ENCODE peak calls at places on chromosomes 5 and 9, in seven cellular contexts. T, V, F, R, Z, J and E are unnamed samples.

GRCh38 chr5:28648108-28648507 is 1609.7 kb upstream of the CDH9 start:
- DNase-seq in T (no peak), V (no peak), F (peak), R (peak), Z (no peak), J (peak), E (no peak)

GRCh38 chr9:73714294-73714693 is 562.6 kb downstream of the ANXA1 start:
- DNase-seq in T (no peak), V (no peak), F (no peak), R (peak), Z (no peak), J (no peak), E (no peak)

GRCh38 chr5:81962041-81962440 is 9.8 kb upstream of the ATG10 start:
- DNase-seq in T (no peak), V (no peak), F (no peak), R (no peak), Z (no peak), J (no peak), E (no peak)

GRCh38 chr9:119368179-119368578 is 1.1 kb downstream of the BRINP1 start:
- DNase-seq in T (no peak), V (no peak), F (no peak), R (no peak), Z (no peak), J (peak), E (no peak)

GRCh38 chr5:109453251-109453650 is 43.5 kb upstream of the PJA2 start:
- DNase-seq in T (no peak), V (no peak), F (no peak), R (no peak), Z (no peak), J (no peak), E (no peak)

GRCh38 chr5:173753307-173754168 is 134.6 kb upstream of the CPEB4 start:
- DNase-seq in T (peak), V (no peak), F (no peak), R (peak), Z (peak), J (peak), E (no peak)

GRCh38 chr5:55421074-55421529 is 113.3 kb downstream of the MTREX start:
- DNase-seq in T (no peak), V (no peak), F (no peak), R (peak), Z (no peak), J (no peak), E (no peak)

GRCh38 chr9:122095010-122095767 is 2.1 kb upstream of the TTLL11 start:
- DNase-seq in T (peak), V (no peak), F (peak), R (peak), Z (no peak), J (peak), E (peak)

GRCh38 chr5:151648988-151649387 is 37.7 kb downstream of the SPARC start:
- DNase-seq in T (no peak), V (no peak), F (no peak), R (no peak), Z (no peak), J (no peak), E (no peak)

GRCh38 chr5:94181940-94182339 is 436.5 kb downstream of the KIAA0825 start:
- DNase-seq in T (no peak), V (no peak), F (peak), R (peak), Z (no peak), J (peak), E (no peak)

GRCh38 chr9:135241381-135242380 is 154.2 kb downstream of the OLFM1 start:
- DNase-seq in T (no peak), V (no peak), F (no peak), R (no peak), Z (peak), J (peak), E (no peak)

GRCh38 chr5:173869316-173869715 is 18.8 kb upstream of the CPEB4 start:
- DNase-seq in T (no peak), V (no peak), F (no peak), R (no peak), Z (no peak), J (no peak), E (no peak)

GRCh38 chr9:136566899-136567298 is 21.1 kb upstream of the NOTCH1 start:
- DNase-seq in T (no peak), V (no peak), F (no peak), R (no peak), Z (peak), J (no peak), E (no peak)

GRCh38 chr5:53167836-53168235 is 58.3 kb upstream of the MOCS2 start:
- DNase-seq in T (no peak), V (peak), F (no peak), R (no peak), Z (peak), J (no peak), E (no peak)

GRCh38 chr9:81664638-81665513 is 24.5 kb downstream of the TLE1 start:
- DNase-seq in T (no peak), V (no peak), F (no peak), R (no peak), Z (no peak), J (no peak), E (no peak)

GRCh38 chr9:18428621-18429020 is 45.3 kb upstream of the ADAMTSL1 start:
- DNase-seq in T (no peak), V (no peak), F (no peak), R (no peak), Z (no peak), J (no peak), E (no peak)

GRCh38 chr5:38258319-38259061 is at the start of gene EGFLAM:
- DNase-seq in T (peak), V (no peak), F (peak), R (no peak), Z (peak), J (peak), E (no peak)

GRCh38 chr9:88143944-88144343 is 5.7 kb upstream of the SPATA31C2 start:
- DNase-seq in T (no peak), V (no peak), F (no peak), R (no peak), Z (no peak), J (no peak), E (no peak)

GRCh38 chr5:140547508-140548299 is at the start of gene EIF4EBP3:
- DNase-seq in T (peak), V (peak), F (peak), R (peak), Z (peak), J (peak), E (peak)
- TF ChIP-seq CTCF in T (peak), V (peak), F (no peak), R (peak), Z (peak), J (peak), E (peak)

DNA sequence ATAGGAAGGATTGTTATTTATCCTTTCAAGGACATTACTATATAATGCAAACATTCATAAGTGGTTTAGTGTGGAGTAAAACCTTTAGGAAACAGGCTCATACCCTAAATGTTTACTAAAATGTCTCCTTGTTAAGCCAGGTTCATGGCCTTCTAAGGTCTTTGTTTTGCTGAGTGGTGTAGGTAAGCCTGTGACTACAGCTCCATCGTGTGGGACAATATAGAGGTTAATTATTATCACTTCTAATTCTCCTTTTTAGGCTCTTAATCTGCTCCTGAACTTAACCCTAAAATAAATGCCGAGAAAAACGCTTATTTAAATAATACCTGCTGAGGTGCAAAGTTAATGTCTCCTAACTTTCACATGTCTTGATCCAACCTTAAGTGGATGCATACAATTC is 43.8 kb downstream of the SPINK5 start:
- DNase-seq in T (peak), V (no peak), F (no peak), R (peak), Z (no peak), J (peak), E (no peak)
- TF ChIP-seq CTCF in T (no peak), V (no peak), F (no peak), R (peak), Z (no peak), J (peak), E (no peak)

GRCh38 chr5:123147128-123147527 is 58.1 kb downstream of the PRDM6 start:
- DNase-seq in T (no peak), V (no peak), F (no peak), R (no peak), Z (no peak), J (no peak), E (no peak)

GRCh38 chr5:123147741-123148140 is 58.7 kb downstream of the PRDM6 start:
- DNase-seq in T (peak), V (no peak), F (no peak), R (no peak), Z (no peak), J (no peak), E (no peak)

GRCh38 chr5:123151227-123151951 is 62.3 kb downstream of the PRDM6 start:
- DNase-seq in T (no peak), V (no peak), F (no peak), R (no peak), Z (no peak), J (peak), E (no peak)

GRCh38 chr5:123154857-123155467 is 65.9 kb downstream of the PRDM6 start:
- DNase-seq in T (no peak), V (no peak), F (no peak), R (no peak), Z (no peak), J (no peak), E (no peak)

GRCh38 chr5:123150089-123150488 is 61.0 kb downstream of the PRDM6 start:
- DNase-seq in T (no peak), V (no peak), F (no peak), R (no peak), Z (no peak), J (no peak), E (no peak)
- TF ChIP-seq CTCF in T (no peak), V (no peak), F (no peak), R (no peak), Z (no peak), J (no peak), E (no peak)

DNA sequence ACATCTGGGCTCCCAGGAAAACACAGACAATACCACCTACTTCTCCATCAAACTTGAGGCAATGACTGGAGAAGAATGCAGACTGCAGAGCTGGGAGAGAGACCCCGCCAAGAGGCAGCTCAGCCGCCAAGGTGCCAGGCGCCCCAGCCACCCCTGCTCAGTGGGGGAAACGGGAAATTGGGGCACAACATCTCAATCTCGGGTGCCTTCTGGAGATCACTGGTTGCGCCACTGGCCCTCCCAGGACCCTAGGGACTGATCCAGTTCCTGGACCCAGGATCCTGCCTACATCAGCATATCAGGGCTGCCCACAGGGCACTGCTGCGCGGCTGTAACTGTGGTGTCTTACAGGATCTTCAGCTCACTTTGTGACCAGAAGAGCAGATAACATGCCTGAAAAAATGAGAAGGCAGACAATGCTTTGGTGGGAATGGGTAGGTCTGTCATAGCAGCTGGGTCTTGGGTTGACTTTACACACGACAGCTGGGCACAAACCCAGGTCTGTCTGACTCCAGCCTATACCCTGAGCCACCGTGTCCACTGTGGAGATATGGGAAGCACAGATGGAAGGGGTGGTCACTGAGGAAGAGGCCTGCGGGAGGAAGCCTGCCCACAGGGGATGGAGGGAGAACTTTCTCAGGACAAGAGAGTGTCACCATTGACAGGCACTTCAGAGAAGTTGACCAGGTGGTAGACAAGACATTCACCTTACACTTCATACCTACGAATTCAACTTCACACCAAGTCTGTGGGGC is 135.2 kb upstream of the RAPGEF1 start:
- DNase-seq in T (no peak), V (no peak), F (no peak), R (no peak), Z (no peak), J (no peak), E (no peak)
- TF ChIP-seq CTCF in T (no peak), V (no peak), F (no peak), R (no peak), Z (no peak), J (no peak), E (no peak)

GRCh38 chr9:97704851-97705250 is 7.7 kb upstream of the XPA start:
- DNase-seq in T (no peak), V (no peak), F (no peak), R (peak), Z (no peak), J (no peak), E (no peak)
- TF ChIP-seq CTCF in T (no peak), V (no peak), F (no peak), R (no peak), Z (no peak), J (no peak), E (no peak)

DNA sequence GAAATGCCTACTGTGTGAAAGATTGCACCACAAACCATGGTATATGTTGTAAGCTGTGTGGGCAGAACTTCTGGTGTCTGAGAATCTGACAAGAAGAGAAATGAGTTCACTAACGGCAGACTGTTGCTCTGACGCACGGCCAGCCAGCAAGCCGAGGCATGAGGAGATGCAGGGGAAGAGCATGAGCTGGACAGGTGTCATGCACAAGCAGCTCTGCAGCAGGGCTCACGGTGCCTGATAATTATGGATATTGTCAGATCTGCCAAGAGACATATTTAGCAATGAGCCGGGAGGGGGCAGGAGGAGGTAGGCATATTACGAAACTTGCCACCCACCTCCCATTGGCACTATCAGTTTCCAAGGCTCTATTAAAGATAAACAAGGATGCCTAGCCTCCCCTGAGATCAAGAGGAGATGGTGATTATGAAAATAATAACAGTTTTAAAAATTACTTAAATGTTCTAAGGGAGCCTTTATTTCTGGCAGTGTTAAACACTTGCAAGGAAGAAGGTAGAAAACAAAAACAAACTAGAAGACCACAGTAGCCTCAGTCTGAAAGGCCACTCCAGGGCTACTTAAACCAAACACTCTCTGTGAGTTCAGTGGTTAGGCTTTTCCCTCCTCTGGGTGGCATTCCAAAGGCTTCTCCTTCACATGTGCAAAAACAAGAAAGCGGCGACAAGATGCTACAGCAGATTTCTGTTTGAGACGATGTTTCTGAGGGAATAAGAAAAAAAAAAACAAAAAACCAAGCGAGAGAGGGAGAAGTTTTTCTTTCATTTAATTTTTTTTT is 339.6 kb downstream of the BNC2 start:
- DNase-seq in T (no peak), V (no peak), F (no peak), R (peak), Z (peak), J (peak), E (no peak)
- TF ChIP-seq CTCF in T (no peak), V (no peak), F (no peak), R (no peak), Z (no peak), J (no peak), E (no peak)

DNA sequence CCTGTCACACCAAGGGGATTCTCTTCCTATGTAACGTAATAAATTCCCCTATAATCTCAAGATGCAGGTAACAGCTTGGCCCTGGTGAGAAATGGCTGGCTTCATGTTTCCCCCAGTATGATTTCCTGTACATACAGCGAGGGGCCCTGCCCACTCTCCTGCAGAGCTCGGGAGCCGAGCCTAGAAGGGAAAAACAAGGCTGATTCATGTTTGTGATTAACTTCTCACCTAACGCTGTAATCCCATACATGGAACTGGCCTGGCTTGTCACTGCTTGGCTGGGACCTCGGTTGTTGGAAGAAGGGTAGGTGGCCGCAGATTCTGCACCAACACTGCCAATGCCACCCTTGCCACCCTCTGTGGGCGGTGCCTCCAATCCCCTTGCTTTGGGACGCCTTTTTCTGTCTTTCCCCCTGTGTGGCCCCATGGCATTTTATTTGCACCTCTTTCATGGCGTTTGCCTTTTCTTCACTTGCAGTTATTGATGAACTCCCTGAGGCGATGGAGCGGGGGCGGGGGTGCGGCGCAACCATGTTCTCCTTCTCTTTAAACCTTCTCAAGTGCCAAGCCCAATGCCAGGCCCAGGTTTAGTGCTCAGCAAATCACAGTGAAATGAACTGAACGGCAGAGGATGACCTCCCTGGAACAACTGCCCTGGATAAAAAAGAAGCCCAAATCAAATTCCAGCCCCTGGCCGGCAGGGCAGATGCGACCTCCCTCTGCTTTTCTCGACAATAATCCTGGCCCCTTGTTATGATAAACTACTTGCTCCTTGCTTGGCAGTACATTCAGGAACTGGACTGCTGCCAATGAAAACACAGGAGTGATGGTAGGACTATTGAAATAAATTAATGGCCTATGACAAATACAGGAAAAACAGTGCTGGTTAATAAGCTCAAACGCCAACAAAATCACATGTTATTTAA is 108.1 kb downstream of the TMEM174 start:
- DNase-seq in T (peak), V (no peak), F (peak), R (peak), Z (no peak), J (no peak), E (peak)
- TF ChIP-seq CTCF in T (no peak), V (no peak), F (no peak), R (no peak), Z (no peak), J (no peak), E (no peak)

DNA sequence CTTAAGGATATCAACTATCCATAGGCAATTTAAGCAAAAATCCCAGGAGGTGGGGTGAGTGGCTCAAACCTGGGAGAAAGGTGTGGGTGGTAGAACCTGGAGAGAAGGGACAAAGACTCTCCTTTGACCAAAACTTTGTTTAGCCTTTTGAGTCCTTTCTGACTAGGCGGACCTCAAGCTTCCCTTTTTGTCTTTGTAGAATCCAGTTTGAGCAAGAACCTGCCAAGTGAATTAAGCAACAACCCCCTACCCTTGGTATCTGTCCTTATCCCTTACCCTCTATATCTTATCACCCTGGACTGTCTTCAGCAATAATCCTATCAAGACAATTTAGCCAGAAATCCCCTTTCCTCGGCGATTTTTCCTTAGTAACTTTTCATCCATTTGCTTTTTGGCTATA is 53.5 kb upstream of the SLC28A3 start:
- DNase-seq in T (no peak), V (no peak), F (no peak), R (no peak), Z (no peak), J (no peak), E (no peak)
- TF ChIP-seq CTCF in T (no peak), V (no peak), F (no peak), R (no peak), Z (no peak), J (no peak), E (no peak)

GRCh38 chr5:206927-207536 is 10.9 kb downstream of the CCDC127 start:
- DNase-seq in T (peak), V (no peak), F (no peak), R (no peak), Z (no peak), J (no peak), E (no peak)
- TF ChIP-seq CTCF in T (no peak), V (no peak), F (no peak), R (no peak), Z (no peak), J (no peak), E (no peak)

DNA sequence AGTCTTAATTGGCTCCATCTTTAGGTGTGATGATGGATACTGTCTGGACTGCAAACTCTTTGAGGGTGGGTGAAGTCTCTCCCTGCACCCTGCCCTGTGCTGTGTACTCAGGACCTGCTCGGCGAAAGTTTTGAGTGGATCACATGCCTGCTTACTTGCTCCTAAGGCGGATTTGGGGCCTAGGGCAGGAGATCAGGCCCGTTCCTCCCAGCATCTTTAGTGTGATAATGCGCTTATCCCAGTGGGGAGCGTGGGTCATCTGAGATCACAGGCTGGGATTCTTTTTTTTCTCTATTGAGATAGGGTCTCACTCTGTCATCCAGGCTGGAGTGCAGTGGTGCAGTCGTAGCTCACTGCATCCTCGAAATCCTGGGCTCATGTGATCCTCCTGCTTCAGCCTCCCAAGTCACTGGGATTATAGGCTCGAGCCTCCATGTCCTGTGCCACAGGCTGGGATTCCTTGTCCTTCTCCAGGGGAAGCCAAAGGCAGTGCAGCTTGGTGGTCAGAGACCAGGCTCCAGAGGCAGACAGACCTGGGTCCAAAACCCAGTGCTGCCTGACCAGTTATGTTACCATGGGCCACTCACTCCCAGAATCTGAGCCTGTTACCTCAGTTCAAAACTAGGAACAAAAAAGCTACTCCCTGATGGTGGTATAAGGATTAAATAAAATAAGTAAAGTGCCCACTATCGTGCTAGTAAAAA is 59.7 kb downstream of the ZNF618 start:
- DNase-seq in T (no peak), V (no peak), F (no peak), R (no peak), Z (no peak), J (no peak), E (no peak)
- TF ChIP-seq CTCF in T (no peak), V (no peak), F (no peak), R (no peak), Z (no peak), J (no peak), E (no peak)